ENCODE peak calls at places on chromosomes 11 and 22, in four cellular contexts. Y, N, O and K are unnamed samples.

GRCh38 chr11:30328676-30329075 is 5.8 kb downstream of the ARL14EP start:
- DNase-seq in Y (no peak), N (no peak), O (no peak), K (no peak)

GRCh38 chr22:47095395-47096122 is 333.1 kb downstream of the TBC1D22A start:
- DNase-seq in Y (no peak), N (no peak), O (no peak), K (no peak)

GRCh38 chr11:123901867-123902266 is at the start of gene OR8D4:
- DNase-seq in Y (no peak), N (no peak), O (no peak), K (no peak)

GRCh38 chr11:28849053-28849452 is 740.9 kb downstream of the METTL15 start:
- DNase-seq in Y (no peak), N (no peak), O (peak; percentile 62), K (no peak)

GRCh38 chr22:29205260-29205597 is 467 bp upstream of the EMID1 start:
- DNase-seq in Y (no peak), N (no peak), O (no peak), K (no peak)

GRCh38 chr11:60849641-60850520 is 5.9 kb downstream of the PTGDR2 start:
- DNase-seq in Y (no peak), N (no peak), O (no peak), K (no peak)

GRCh38 chr11:117861151-117862018 is 15.1 kb downstream of the FXYD6 start:
- DNase-seq in Y (peak; percentile 39), N (peak; percentile 58), O (no peak), K (peak; percentile 33)

GRCh38 chr22:35721954-35722353 is 4.3 kb downstream of the APOL5 start:
- DNase-seq in Y (no peak), N (no peak), O (no peak), K (no peak)

GRCh38 chr11:1304376-1304775 is 5.1 kb downstream of the TOLLIP start:
- DNase-seq in Y (no peak), N (peak; percentile 76), O (no peak), K (no peak)

GRCh38 chr11:16669799-16670415 is 68.5 kb upstream of the C11orf58 start:
- DNase-seq in Y (no peak), N (no peak), O (peak; percentile 84), K (peak; percentile 66)

GRCh38 chr11:134289789-134290188 is 13.6 kb downstream of the GLB1L3 start:
- DNase-seq in Y (no peak), N (no peak), O (no peak), K (no peak)

GRCh38 chr11:63445720-63446119 is 45.2 kb downstream of the PLAAT5 start:
- DNase-seq in Y (no peak), N (no peak), O (peak; percentile 63), K (peak; percentile 9)

GRCh38 chr22:19873138-19873959 is 18.7 kb upstream of the GNB1L start:
- DNase-seq in Y (no peak), N (peak; percentile 15), O (no peak), K (no peak)

GRCh38 chr11:535519-536454 is at the start of gene HRAS:
- DNase-seq in Y (peak; percentile 92), N (peak; percentile 96), O (peak; percentile 93), K (peak; percentile 92)

GRCh38 chr11:3802016-3802790 is 4.8 kb upstream of the NUP98 start:
- DNase-seq in Y (no peak), N (no peak), O (no peak), K (no peak)

GRCh38 chr11:58503361-58503856 is 4.5 kb downstream of the OR5B21 start:
- DNase-seq in Y (no peak), N (no peak), O (no peak), K (no peak)

GRCh38 chr11:60993611-60994010 is 22.1 kb downstream of the CD6 start:
- DNase-seq in Y (no peak), N (no peak), O (no peak), K (no peak)

GRCh38 chr22:39175127-39176066 is 22.9 kb upstream of the CBX7 start:
- DNase-seq in Y (no peak), N (no peak), O (no peak), K (peak; percentile 25)
- TF ChIP-seq CTCF in Y (no peak), N (no peak), O (no peak), K (no peak)

GRCh38 chr11:9313648-9314290 is 624 bp downstream of the TMEM41B start:
- DNase-seq in Y (peak; percentile 30), N (no peak), O (peak; percentile 30), K (peak; percentile 20)

GRCh38 chr11:9315078-9315688 is 790 bp upstream of the TMEM41B start:
- DNase-seq in Y (peak; percentile 56), N (no peak), O (no peak), K (no peak)

GRCh38 chr11:9310485-9310884 is 3.9 kb downstream of the TMEM41B start:
- DNase-seq in Y (no peak), N (no peak), O (no peak), K (no peak)

GRCh38 chr11:9316334-9316733 is 1.9 kb upstream of the TMEM41B start:
- DNase-seq in Y (no peak), N (no peak), O (no peak), K (no peak)

DNA sequence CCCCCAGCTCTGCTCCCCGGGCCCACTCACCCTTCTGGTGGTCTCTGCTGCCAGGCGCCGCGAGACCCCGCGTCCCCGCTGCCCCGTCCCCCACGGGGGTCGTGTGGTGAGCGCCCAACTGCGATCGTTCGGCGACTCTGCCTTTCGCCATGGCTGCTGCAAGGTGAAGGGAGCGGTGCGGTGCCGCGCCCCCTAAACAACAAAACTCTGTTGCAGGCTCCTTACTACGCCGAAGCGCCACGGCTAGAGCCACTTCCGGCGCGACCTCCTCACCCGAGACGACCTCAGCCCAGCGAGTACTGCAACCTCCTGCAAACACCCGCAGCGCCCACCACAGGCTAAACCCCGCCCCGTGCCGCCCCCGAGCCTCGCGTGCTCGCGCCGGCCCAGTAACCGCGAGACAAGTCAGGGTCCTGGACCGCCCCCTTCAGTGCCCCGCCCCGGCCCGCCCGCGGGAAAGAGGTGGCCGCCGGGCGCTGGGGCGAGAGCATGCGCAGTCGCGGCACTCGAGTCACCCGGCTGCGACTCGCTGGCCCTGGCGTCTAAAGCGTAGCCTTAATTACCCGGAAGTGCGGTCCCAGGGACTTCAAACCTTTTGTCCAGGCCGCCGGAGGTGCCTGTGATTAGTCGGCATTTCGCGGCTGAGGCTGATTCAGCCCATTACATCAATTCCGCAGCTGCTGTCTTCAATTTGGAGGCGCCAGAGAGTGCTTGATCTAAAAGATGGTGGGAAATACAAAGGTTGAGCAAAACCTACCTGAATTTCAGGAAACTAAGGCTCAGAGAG is at the start of gene TMEM41B:
- DNase-seq in Y (peak; percentile 99), N (peak; percentile 99), O (peak; percentile 98), K (peak; percentile 99)
- TF ChIP-seq CTCF in Y (peak; percentile 6), N (no peak), O (no peak), K (no peak)

GRCh38 chr11:92552942-92553341 is 328.3 kb downstream of the FAT3 start:
- DNase-seq in Y (no peak), N (no peak), O (peak; percentile 1), K (no peak)
- TF ChIP-seq CTCF in Y (no peak), N (peak; percentile 30), O (peak; percentile 26), K (peak; percentile 34)

DNA sequence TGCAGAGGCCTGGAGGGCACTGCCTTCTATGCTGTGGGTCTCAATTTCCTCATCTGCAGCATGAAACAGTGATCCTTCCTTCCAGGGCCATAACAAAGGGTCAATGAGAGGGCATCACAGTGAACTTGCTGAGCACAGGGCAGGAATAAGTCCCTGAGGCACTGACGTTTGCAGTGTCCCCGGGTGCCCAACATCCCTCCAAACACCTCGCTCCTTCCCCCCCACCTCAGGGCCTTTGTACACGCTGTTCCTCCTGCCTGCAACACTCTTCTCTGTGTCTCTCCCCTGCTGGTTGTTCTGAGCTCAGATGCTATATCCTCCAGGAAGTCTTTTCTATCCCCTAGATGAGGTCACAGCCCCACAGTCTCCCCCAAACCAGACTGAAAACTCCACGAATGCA is 59.7 kb upstream of the TCF20 start:
- DNase-seq in Y (no peak), N (no peak), O (no peak), K (no peak)
- TF ChIP-seq CTCF in Y (no peak), N (no peak), O (no peak), K (no peak)

GRCh38 chr11:86449993-86450629 is 75.4 kb downstream of the CCDC81 start:
- DNase-seq in Y (no peak), N (no peak), O (no peak), K (no peak)

GRCh38 chr11:86459002-86459385 is 84.3 kb downstream of the CCDC81 start:
- DNase-seq in Y (no peak), N (no peak), O (no peak), K (no peak)

GRCh38 chr11:86458294-86459001 is 83.8 kb downstream of the CCDC81 start:
- DNase-seq in Y (no peak), N (no peak), O (no peak), K (no peak)

GRCh38 chr11:86456075-86456939 is 81.6 kb downstream of the CCDC81 start:
- DNase-seq in Y (peak; percentile 87), N (peak; percentile 79), O (peak; percentile 64), K (peak; percentile 86)

GRCh38 chr11:86453290-86454030 is 78.8 kb downstream of the CCDC81 start:
- DNase-seq in Y (no peak), N (no peak), O (no peak), K (no peak)
- TF ChIP-seq CTCF in Y (peak; percentile 37), N (no peak), O (no peak), K (no peak)

GRCh38 chr11:67252831-67253239 is 13.4 kb upstream of the GRK2 start:
- DNase-seq in Y (peak; percentile 34), N (no peak), O (peak; percentile 49), K (peak; percentile 46)
- TF ChIP-seq CTCF in Y (peak; percentile 54), N (peak; percentile 25), O (peak; percentile 80), K (peak; percentile 18)

GRCh38 chr22:30556388-30556787 is 9.8 kb upstream of the SEC14L6 start:
- DNase-seq in Y (peak; percentile 49), N (no peak), O (no peak), K (no peak)
- TF ChIP-seq CTCF in Y (peak; percentile 40), N (no peak), O (peak; percentile 5), K (no peak)

DNA sequence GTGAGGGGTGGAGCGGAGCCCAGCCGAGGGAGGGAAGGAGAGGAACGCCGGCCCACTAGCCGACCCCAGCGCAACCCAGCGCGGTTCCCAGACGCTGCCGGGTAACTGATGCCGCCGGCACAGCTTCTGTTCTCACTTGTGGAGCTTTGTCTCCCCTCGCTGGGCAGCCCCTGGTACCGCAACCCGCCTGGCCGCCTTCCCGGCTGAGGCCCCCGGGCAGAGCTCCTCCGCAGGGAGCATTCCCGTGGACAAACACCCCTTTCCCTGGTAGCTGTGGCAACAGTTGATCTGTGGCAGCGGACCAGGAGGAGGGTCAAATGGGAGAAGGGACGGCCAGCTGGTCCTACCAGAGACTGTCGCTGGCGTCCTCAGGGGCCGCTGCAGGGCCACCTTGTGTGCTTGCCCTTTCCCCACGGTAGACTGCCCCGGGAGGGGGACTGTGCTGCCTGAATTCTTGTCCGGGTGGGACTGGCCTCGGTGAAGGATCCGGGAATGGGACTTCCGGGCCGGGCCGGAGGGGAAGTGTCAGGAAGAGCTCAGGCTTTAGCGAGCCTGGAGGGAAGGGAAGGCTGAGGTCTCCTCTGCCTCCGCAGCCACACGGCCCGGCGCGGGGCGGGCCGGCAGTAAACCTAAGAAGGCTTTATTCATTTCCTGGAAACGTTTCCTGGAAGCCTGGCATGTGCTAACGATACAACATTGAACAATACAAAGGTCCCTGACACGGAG is 468.0 kb downstream of the OPCML start:
- DNase-seq in Y (peak; percentile 92), N (peak; percentile 73), O (peak; percentile 30), K (no peak)
- TF ChIP-seq CTCF in Y (peak; percentile 94), N (peak; percentile 56), O (peak; percentile 58), K (no peak)